ENCODE peak calls at places on chromosomes 1 and 21, in nine cellular contexts. D is ELF-1, P is NCI-H510A, W is NCI-H1930, T is EL, X is heart left ventricle, A is M059J, G is foreskin keratinocyte, I is amniotic epithelial cell. B is an unnamed sample.

GRCh38 chr1:150162862-150163706 is 13.4 kb downstream of the PLEKHO1 start:
- DNase-seq in X (peak), P (peak), G (peak), W (no peak), A (peak), D (peak), I (peak), T (peak), B (peak)

GRCh38 chr1:234707641-234708040 is 97.7 kb upstream of the IRF2BP2 start:
- DNase-seq in G (no peak), P (no peak), I (no peak), D (no peak), A (no peak), W (no peak), X (no peak), T (peak), B (no peak)

GRCh38 chr1:164087893-164088292 is 471.1 kb upstream of the PBX1 start:
- DNase-seq in I (no peak), X (no peak), G (no peak), W (no peak), D (no peak), P (no peak), A (no peak), T (no peak), B (no peak)

GRCh38 chr1:215710340-215710971 is 143.4 kb downstream of the KCTD3 start:
- DNase-seq in D (peak), T (peak), I (peak), W (peak), P (peak), X (no peak), G (peak), A (peak), B (peak)

GRCh38 chr1:64343105-64343960 is 126.6 kb upstream of the CACHD1 start:
- DNase-seq in G (peak), D (peak), W (no peak), X (no peak), P (peak), I (peak), A (peak), T (peak), B (no peak)

GRCh38 chr1:18336811-18337210 is 143.9 kb upstream of the KLHDC7A start:
- DNase-seq in P (no peak), W (no peak), I (no peak), T (no peak), X (no peak), A (no peak), D (no peak), G (no peak), B (no peak)

GRCh38 chr1:43444827-43445225 is 8.9 kb downstream of the HYI start:
- DNase-seq in G (no peak), A (no peak), X (no peak), T (no peak), W (no peak), D (no peak), P (no peak), I (no peak), B (peak)

GRCh38 chr1:223708001-223708359 is 4.4 kb upstream of the CAPN2 start:
- DNase-seq in G (no peak), X (no peak), P (peak), W (no peak), D (no peak), I (no peak), T (peak), A (no peak), B (no peak)

GRCh38 chr1:85894651-85895050 is 186.4 kb upstream of the ZNHIT6 start:
- DNase-seq in W (no peak), I (peak), X (no peak), P (no peak), T (peak), D (peak), G (peak), A (peak), B (peak)

GRCh38 chr1:68355614-68356013 is 94.1 kb downstream of the RPE65 start:
- DNase-seq in A (no peak), I (no peak), P (no peak), T (no peak), W (no peak), G (no peak), D (no peak), X (no peak), B (no peak)

GRCh38 chr1:224430511-224431113 is 4.0 kb downstream of the WDR26 start:
- DNase-seq in P (no peak), I (peak), W (no peak), A (peak), G (peak), X (no peak), D (no peak), T (peak), B (no peak)

GRCh38 chr1:48761411-48761810 is 15.3 kb downstream of the BEND5 start:
- DNase-seq in X (no peak), W (no peak), P (no peak), A (peak), G (no peak), T (no peak), D (no peak), I (peak), B (no peak)

GRCh38 chr1:194296201-194296600 is 1109.8 kb upstream of the B3GALT2 start:
- DNase-seq in T (peak), A (peak), D (no peak), G (peak), X (no peak), P (no peak), I (no peak), W (no peak), B (no peak)

GRCh38 chr1:174204697-174205308 is 45.5 kb downstream of the RABGAP1L start:
- DNase-seq in D (no peak), T (no peak), I (no peak), A (peak), X (no peak), W (no peak), P (no peak), G (no peak), B (no peak)

GRCh38 chr1:1915911-1916835 is 1.1 kb downstream of the CALML6 start:
- DNase-seq in X (peak), W (no peak), D (no peak), I (no peak), P (no peak), G (no peak), T (no peak), A (no peak), B (no peak)

GRCh38 chr21:33360871-33361602 is 36.3 kb downstream of the IFNAR1 start:
- DNase-seq in G (peak), A (peak), W (peak), X (peak), P (peak), I (peak), T (peak), D (peak), B (peak)

GRCh38 chr1:15916916-15917315 is 59.0 kb downstream of the ZBTB17 start:
- DNase-seq in W (no peak), I (no peak), A (no peak), G (no peak), X (no peak), P (no peak), T (no peak), D (no peak), B (no peak)

GRCh38 chr1:192609110-192610079 is 26.6 kb upstream of the RGS13 start:
- DNase-seq in W (no peak), G (no peak), T (no peak), P (no peak), D (no peak), I (no peak), X (peak), A (peak), B (no peak)

GRCh38 chr1:17531682-17532487 is 7.6 kb upstream of the ARHGEF10L start:
- DNase-seq in P (no peak), W (no peak), G (no peak), A (peak), I (no peak), T (no peak), D (peak), X (peak), B (peak)

GRCh38 chr1:36458910-36459309 is 5.3 kb downstream of the MRPS15 start:
- DNase-seq in D (no peak), G (no peak), P (no peak), W (no peak), X (no peak), A (peak), T (no peak), I (no peak), B (no peak)

GRCh38 chr1:201791051-201791774 is 37.7 kb upstream of the IPO9 start:
- DNase-seq in T (no peak), D (no peak), W (no peak), P (peak), G (no peak), I (no peak), X (no peak), A (no peak), B (no peak)

GRCh38 chr1:227785812-227786608 is 29.5 kb upstream of the PRSS38 start:
- DNase-seq in T (no peak), W (no peak), G (no peak), I (no peak), X (no peak), P (no peak), D (no peak), A (no peak), B (peak)

GRCh38 chr1:24946861-24947658 is 17.0 kb upstream of the RUNX3 start:
- DNase-seq in P (no peak), X (no peak), G (no peak), A (peak), D (no peak), T (peak), W (no peak), I (peak), B (no peak)

GRCh38 chr1:108854226-108855019 is 2.5 kb downstream of the AKNAD1 start:
- DNase-seq in P (no peak), I (no peak), T (peak), W (no peak), X (no peak), A (peak), G (no peak), D (no peak), B (no peak)

GRCh38 chr1:67816096-67816493 is 17.2 kb downstream of the GNG12 start:
- DNase-seq in G (no peak), P (no peak), D (no peak), W (no peak), A (no peak), X (no peak), I (no peak), T (no peak), B (no peak)

GRCh38 chr21:36535618-36536241 is 55.8 kb upstream of the CLDN14 start:
- DNase-seq in I (no peak), T (no peak), P (no peak), X (no peak), W (no peak), A (no peak), G (no peak), D (no peak), B (no peak)

GRCh38 chr1:2399890-2400575 is 8.4 kb downstream of the RER1 start:
- DNase-seq in T (no peak), G (no peak), A (no peak), X (no peak), I (no peak), D (no peak), W (no peak), P (no peak), B (no peak)

GRCh38 chr1:204340137-204340536 is 19.6 kb downstream of the PLEKHA6 start:
- DNase-seq in A (no peak), P (no peak), T (no peak), G (no peak), D (peak), I (no peak), X (no peak), W (peak), B (no peak)

B was measured in H7.